ENCODE peak calls at places on chromosomes 6 and 20, in nine cellular contexts. U is cardiac fibroblast, K is body of pancreas, Z is AG09319, G is fibroblast of villous mesenchyme, L is GM23338, H is type B pancreatic cell, B is right atrium auricular region, X is mesothelial cell of epicardium. Q is an unnamed sample.

GRCh38 chr20:8812818-8813217 is 256.1 kb upstream of the PLCB4 start:
- DNase-seq in U (no peak), K (no peak), Z (no peak), G (no peak), L (peak; percentile 59), H (no peak), B (no peak), X (no peak), Q (no peak)

GRCh38 chr20:36871640-36872570 is 4.0 kb upstream of the TLDC2 start:
- DNase-seq in U (no peak), K (no peak), Z (no peak), G (no peak), L (no peak), H (no peak), B (no peak), X (no peak), Q (no peak)

GRCh38 chr6:94511502-94512088 is 1065.7 kb upstream of the MANEA start:
- DNase-seq in U (no peak), K (no peak), Z (no peak), G (no peak), L (no peak), H (peak; percentile 60), B (no peak), X (no peak), Q (no peak)

GRCh38 chr6:57432919-57433684 is 115.7 kb downstream of the PRIM2 start:
- DNase-seq in U (peak; percentile 53), K (no peak), Z (no peak), G (peak; percentile 39), L (no peak), H (no peak), B (no peak), X (no peak), Q (no peak)

GRCh38 chr20:62272200-62272599 is 30.6 kb upstream of the ADRM1 start:
- DNase-seq in U (no peak), K (no peak), Z (no peak), G (no peak), L (peak; percentile 24), H (no peak), B (no peak), X (no peak), Q (no peak)

GRCh38 chr6:131924881-131925474 is 26.2 kb downstream of the CCN2 start:
- DNase-seq in U (peak; percentile 67), K (no peak), Z (no peak), G (peak; percentile 56), L (peak; percentile 53), H (no peak), B (no peak), X (no peak), Q (no peak)

GRCh38 chr20:62227977-62228958 is 8.2 kb upstream of the HRH3 start:
- DNase-seq in U (no peak), K (peak; percentile 74), Z (no peak), G (no peak), L (peak; percentile 60), H (no peak), B (no peak), X (no peak), Q (no peak)

GRCh38 chr20:45626540-45626939 is 3.0 kb upstream of the WFDC10A start:
- DNase-seq in U (no peak), K (no peak), Z (no peak), G (no peak), L (no peak), H (no peak), B (no peak), X (no peak), Q (no peak)

GRCh38 chr6:141203902-141204575 is 928.7 kb upstream of the GJE1 start:
- DNase-seq in U (peak; percentile 68), K (no peak), Z (no peak), G (peak; percentile 74), L (no peak), H (no peak), B (no peak), X (no peak), Q (no peak)

GRCh38 chr6:158544428-158544827 is 15.5 kb upstream of the TMEM181 start:
- DNase-seq in U (no peak), K (no peak), Z (no peak), G (no peak), L (no peak), H (no peak), B (no peak), X (no peak), Q (no peak)

GRCh38 chr6:85792278-85792677 is 149.6 kb upstream of the SYNCRIP start:
- DNase-seq in U (no peak), K (no peak), Z (no peak), G (no peak), L (no peak), H (no peak), B (no peak), X (no peak), Q (no peak)

GRCh38 chr6:123323419-123324329 is 313.1 kb downstream of the TRDN start:
- DNase-seq in U (peak; percentile 15), K (no peak), Z (no peak), G (peak; percentile 4), L (no peak), H (no peak), B (no peak), X (no peak), Q (no peak)

GRCh38 chr6:160042788-160043301 is 74.0 kb downstream of the IGF2R start:
- DNase-seq in U (peak; percentile 48), K (no peak), Z (no peak), G (no peak), L (no peak), H (no peak), B (no peak), X (no peak), Q (no peak)

GRCh38 chr6:53294095-53294494 is 54.7 kb downstream of the ELOVL5 start:
- DNase-seq in U (no peak), K (no peak), Z (no peak), G (peak; percentile 35), L (peak; percentile 78), H (no peak), B (no peak), X (no peak), Q (no peak)

GRCh38 chr6:136593748-136594490 is 43.7 kb upstream of the MAP7 start:
- DNase-seq in U (peak; percentile 97), K (no peak), Z (peak; percentile 98), G (peak; percentile 98), L (peak; percentile 60), H (no peak), B (no peak), X (no peak), Q (no peak)

GRCh38 chr6:166760288-166760687 is 133.2 kb upstream of the RPS6KA2 start:
- DNase-seq in U (no peak), K (no peak), Z (no peak), G (no peak), L (no peak), H (no peak), B (no peak), X (no peak), Q (no peak)

GRCh38 chr6:160520043-160520904 is 143.8 kb downstream of the LPA start:
- DNase-seq in U (peak; percentile 76), K (peak; percentile 85), Z (peak; percentile 31), G (peak; percentile 66), L (peak; percentile 75), H (peak; percentile 88), B (peak; percentile 83), X (peak; percentile 48), Q (peak; percentile 67)

GRCh38 chr6:149990672-149991402 is 27.1 kb downstream of the ULBP1 start:
- DNase-seq in U (no peak), K (no peak), Z (no peak), G (no peak), L (peak; percentile 55), H (no peak), B (no peak), X (no peak), Q (no peak)

GRCh38 chr20:2131366-2131765 is 29.7 kb downstream of the STK35 start:
- DNase-seq in U (peak; percentile 36), K (no peak), Z (no peak), G (no peak), L (no peak), H (no peak), B (no peak), X (no peak), Q (no peak)

GRCh38 chr20:5061209-5061608 is 58.5 kb downstream of the PCNA start:
- DNase-seq in U (no peak), K (no peak), Z (no peak), G (no peak), L (peak; percentile 28), H (no peak), B (no peak), X (no peak), Q (no peak)

GRCh38 chr20:11949711-11950110 is 32.0 kb downstream of the BTBD3 start:
- DNase-seq in U (no peak), K (no peak), Z (no peak), G (no peak), L (no peak), H (no peak), B (no peak), X (no peak), Q (no peak)

GRCh38 chr20:35690265-35690664 is 8.9 kb downstream of the NFS1 start:
- DNase-seq in U (no peak), K (no peak), Z (no peak), G (no peak), L (no peak), H (peak; percentile 34), B (no peak), X (no peak), Q (no peak)

GRCh38 chr6:136987526-136987925 is 57.2 kb downstream of the IL20RA start:
- DNase-seq in U (no peak), K (no peak), Z (no peak), G (no peak), L (no peak), H (no peak), B (no peak), X (no peak), Q (no peak)

GRCh38 chr20:34676642-34677373 is at the start of gene PIGU:
- DNase-seq in U (peak; percentile 95), K (peak; percentile 96), Z (peak; percentile 77), G (peak; percentile 94), L (peak; percentile 97), H (peak; percentile 100), B (peak; percentile 92), X (peak; percentile 92), Q (peak; percentile 69)
- TF ChIP-seq CTCF in U (no peak), K (peak; percentile 12), Z (no peak), G (peak; percentile 19), L (no peak), H (peak; percentile 63), B (peak; percentile 38), X (no peak), Q (no peak)

GRCh38 chr20:57582432-57583288 is 21.8 kb downstream of the PCK1 start:
- DNase-seq in U (peak; percentile 16), K (no peak), Z (no peak), G (peak; percentile 55), L (peak; percentile 67), H (no peak), B (peak; percentile 69), X (no peak), Q (no peak)
- TF ChIP-seq CTCF in U (peak; percentile 6), K (no peak), Z (peak; percentile 30), G (peak; percentile 39), L (peak; percentile 63), H (peak; percentile 78), B (no peak), X (no peak), Q (no peak)

GRCh38 chr6:151131346-151131745 is 108.4 kb upstream of the AKAP12 start:
- DNase-seq in U (peak; percentile 20), K (no peak), Z (no peak), G (no peak), L (no peak), H (no peak), B (no peak), X (no peak), Q (no peak)
- TF ChIP-seq CTCF in U (no peak), K (no peak), Z (no peak), G (no peak), L (no peak), H (no peak), B (no peak), X (no peak), Q (no peak)

GRCh38 chr20:53763707-53764415 is 170.2 kb upstream of the ZNF217 start:
- DNase-seq in U (peak; percentile 70), K (peak; percentile 59), Z (no peak), G (peak; percentile 54), L (peak; percentile 89), H (no peak), B (no peak), X (no peak), Q (no peak)
- TF ChIP-seq CTCF in U (no peak), K (no peak), Z (no peak), G (no peak), L (no peak), H (no peak), B (no peak), X (no peak), Q (no peak)